ENCODE peak calls at places on chromosomes 4 and X, in seven cellular contexts. Z, J, F, G, O, I and H are unnamed samples.

GRCh38 chrX:2468406-2469195 is 32.2 kb downstream of the DHRSX start:
- DNase-seq in Z (no peak), J (no peak), F (no peak), G (no peak), O (no peak), I (no peak), H (no peak)

GRCh38 chr4:83219344-83219990 is 65.1 kb downstream of the COQ2 start:
- DNase-seq in Z (no peak), J (no peak), F (no peak), G (no peak), O (peak), I (peak), H (no peak)

GRCh38 chr4:164783966-164784365 is 30.0 kb downstream of the SMIM31 start:
- DNase-seq in Z (no peak), J (no peak), F (no peak), G (no peak), O (no peak), I (no peak), H (no peak)

GRCh38 chr4:37623125-37623524 is 63.1 kb downstream of the RELL1 start:
- DNase-seq in Z (no peak), J (no peak), F (no peak), G (no peak), O (no peak), I (no peak), H (no peak)

GRCh38 chrX:101057095-101057714 is 5.3 kb upstream of the TRMT2B start:
- DNase-seq in Z (no peak), J (no peak), F (no peak), G (no peak), O (peak), I (no peak), H (no peak)

GRCh38 chrX:19658030-19658429 is 142.7 kb upstream of the MAP3K15 start:
- DNase-seq in Z (no peak), J (no peak), F (no peak), G (no peak), O (no peak), I (no peak), H (no peak)

GRCh38 chr4:10204401-10205058 is 87.9 kb upstream of the WDR1 start:
- DNase-seq in Z (no peak), J (no peak), F (no peak), G (no peak), O (no peak), I (no peak), H (no peak)

GRCh38 chr4:173879286-173879908 is 349.4 kb upstream of the HAND2 start:
- DNase-seq in Z (no peak), J (no peak), F (no peak), G (no peak), O (no peak), I (no peak), H (no peak)

GRCh38 chrX:116317409-116317808 is 119.0 kb upstream of the SLC6A14 start:
- DNase-seq in Z (no peak), J (no peak), F (no peak), G (peak), O (no peak), I (peak), H (no peak)

GRCh38 chr4:147492761-147493160 is 11.9 kb downstream of the EDNRA start:
- DNase-seq in Z (no peak), J (no peak), F (no peak), G (no peak), O (no peak), I (no peak), H (no peak)

GRCh38 chrX:70234355-70234754 is at the start of gene AWAT1:
- DNase-seq in Z (no peak), J (no peak), F (no peak), G (no peak), O (no peak), I (no peak), H (no peak)

GRCh38 chr4:100489316-100489715 is 28.5 kb downstream of the EMCN start:
- DNase-seq in Z (no peak), J (no peak), F (no peak), G (no peak), O (no peak), I (no peak), H (no peak)

GRCh38 chrX:71911023-71911730 is 532 bp downstream of the NHSL2 start:
- DNase-seq in Z (no peak), J (peak), F (no peak), G (no peak), O (peak), I (no peak), H (no peak)

GRCh38 chr4:156568041-156568440 is 403.6 kb downstream of the PDGFC start:
- DNase-seq in Z (no peak), J (no peak), F (no peak), G (no peak), O (no peak), I (no peak), H (no peak)

GRCh38 chr4:141432000-141432712 is 204.2 kb upstream of the IL15 start:
- DNase-seq in Z (no peak), J (no peak), F (no peak), G (no peak), O (no peak), I (no peak), H (no peak)

GRCh38 chrX:153827903-153828302 is 2.4 kb downstream of the PDZD4 start:
- DNase-seq in Z (no peak), J (no peak), F (no peak), G (no peak), O (no peak), I (no peak), H (no peak)

GRCh38 chr4:186192068-186192751 is 843 bp downstream of the CYP4V2 start:
- DNase-seq in Z (no peak), J (no peak), F (no peak), G (no peak), O (no peak), I (peak), H (no peak)

GRCh38 chrX:154409222-154409871 is at the start of gene DNASE1L1:
- DNase-seq in Z (no peak), J (peak), F (no peak), G (no peak), O (peak), I (peak), H (peak)

GRCh38 chr4:88865051-88865450 is 167.4 kb upstream of the NAP1L5 start:
- DNase-seq in Z (no peak), J (no peak), F (no peak), G (no peak), O (no peak), I (no peak), H (no peak)

GRCh38 chr4:93396274-93396673 is 432.3 kb upstream of the ATOH1 start:
- DNase-seq in Z (peak), J (no peak), F (peak), G (no peak), O (no peak), I (no peak), H (no peak)

GRCh38 chr4:126691797-126692196 is 941.0 kb upstream of the INTU start:
- DNase-seq in Z (no peak), J (no peak), F (no peak), G (no peak), O (no peak), I (no peak), H (no peak)

GRCh38 chr4:124943145-124943889 is 230.8 kb upstream of the ANKRD50 start:
- DNase-seq in Z (peak), J (no peak), F (no peak), G (no peak), O (no peak), I (no peak), H (no peak)

GRCh38 chr4:169024762-169025161 is 14.7 kb upstream of the CBR4 start:
- DNase-seq in Z (peak), J (no peak), F (no peak), G (no peak), O (no peak), I (no peak), H (no peak)

GRCh38 chrX:10636337-10636736 is 16.0 kb upstream of the MID1 start:
- DNase-seq in Z (peak), J (no peak), F (peak), G (peak), O (no peak), I (no peak), H (no peak)
- TF ChIP-seq CTCF in Z (peak), J (no peak), F (peak), G (peak), O (peak), I (peak), H (no peak)

GRCh38 chr4:64266263-64266662 is 143.0 kb downstream of the TECRL start:
- DNase-seq in Z (no peak), J (no peak), F (no peak), G (no peak), O (no peak), I (no peak), H (no peak)

GRCh38 chr4:64272432-64272831 is 136.8 kb downstream of the TECRL start:
- DNase-seq in Z (no peak), J (peak), F (no peak), G (no peak), O (no peak), I (no peak), H (no peak)

DNA sequence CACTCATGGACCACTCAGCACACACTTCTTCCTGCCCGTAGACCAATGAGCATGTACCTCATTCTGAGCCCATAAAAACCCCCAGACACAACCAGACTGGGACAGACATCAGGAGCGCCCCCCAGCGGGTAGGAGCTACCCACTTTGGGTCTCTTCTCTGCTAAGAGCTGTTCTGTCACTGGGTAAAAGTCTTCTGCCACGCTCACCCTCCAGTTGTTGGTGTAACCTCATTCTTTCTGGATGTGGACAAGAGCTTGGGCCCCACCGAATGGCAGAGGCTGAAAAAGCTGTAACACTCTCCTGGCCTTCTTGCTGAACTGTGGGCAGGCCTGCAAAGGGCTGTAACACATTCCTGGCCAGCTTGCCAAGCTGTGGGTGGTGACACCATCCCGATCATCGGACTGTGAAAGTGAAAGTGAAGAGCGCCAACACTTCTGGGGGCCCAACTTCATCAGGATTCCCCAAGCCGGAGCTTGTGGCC is 137.6 kb downstream of the TECRL start:
- DNase-seq in Z (no peak), J (no peak), F (peak), G (no peak), O (no peak), I (no peak), H (no peak)
- TF ChIP-seq CTCF in Z (no peak), J (no peak), F (peak), G (no peak), O (no peak), I (no peak), H (no peak)

GRCh38 chr4:129353490-129353889 is 257.5 kb downstream of the C4orf33 start:
- DNase-seq in Z (no peak), J (no peak), F (no peak), G (no peak), O (no peak), I (no peak), H (no peak)
- TF ChIP-seq CTCF in Z (no peak), J (no peak), F (no peak), G (no peak), O (peak), I (no peak), H (no peak)

GRCh38 chr4:95224402-95224801 is 324.4 kb downstream of the UNC5C start:
- DNase-seq in Z (no peak), J (no peak), F (no peak), G (no peak), O (no peak), I (no peak), H (no peak)
- TF ChIP-seq CTCF in Z (no peak), J (no peak), F (no peak), G (no peak), O (no peak), I (no peak), H (no peak)

GRCh38 chrX:16838202-16839066 is 31.7 kb downstream of the RBBP7 start:
- DNase-seq in Z (no peak), J (no peak), F (peak), G (no peak), O (no peak), I (peak), H (no peak)

GRCh38 chrX:16834811-16835210 is 35.4 kb downstream of the RBBP7 start:
- DNase-seq in Z (no peak), J (no peak), F (no peak), G (no peak), O (no peak), I (no peak), H (no peak)

GRCh38 chrX:16839224-16839851 is 30.8 kb downstream of the RBBP7 start:
- DNase-seq in Z (no peak), J (no peak), F (no peak), G (no peak), O (no peak), I (no peak), H (no peak)

GRCh38 chrX:16839852-16840460 is 30.2 kb downstream of the RBBP7 start:
- DNase-seq in Z (no peak), J (no peak), F (no peak), G (no peak), O (no peak), I (no peak), H (no peak)

DNA sequence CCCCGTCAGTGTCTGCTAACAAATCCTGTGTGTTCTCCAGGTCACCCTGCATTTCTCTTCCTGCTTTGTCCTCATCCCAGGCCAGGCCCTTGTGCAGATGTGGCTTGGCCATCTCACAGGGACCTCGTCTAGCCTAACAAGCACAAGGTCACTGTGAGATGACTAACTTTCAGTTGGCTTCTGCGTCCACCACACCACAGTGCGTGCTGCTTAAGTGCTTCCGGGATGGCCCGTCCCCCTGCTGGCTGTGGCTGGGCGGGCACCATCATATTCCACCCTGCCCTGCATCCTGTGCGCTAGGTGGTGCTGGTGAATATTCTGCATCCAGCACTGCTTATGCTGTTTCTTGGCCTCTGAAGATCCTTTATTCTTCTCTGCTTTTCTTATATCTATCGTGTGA is 33.8 kb downstream of the RBBP7 start:
- DNase-seq in Z (no peak), J (no peak), F (no peak), G (no peak), O (peak), I (peak), H (no peak)
- TF ChIP-seq CTCF in Z (peak), J (no peak), F (peak), G (peak), O (no peak), I (peak), H (no peak)

GRCh38 chr4:57305836-57306235 is 195.7 kb upstream of the IGFBP7 start:
- DNase-seq in Z (no peak), J (no peak), F (no peak), G (no peak), O (no peak), I (no peak), H (no peak)

GRCh38 chr4:57308301-57308700 is 198.1 kb upstream of the IGFBP7 start:
- DNase-seq in Z (no peak), J (no peak), F (no peak), G (no peak), O (no peak), I (no peak), H (no peak)

DNA sequence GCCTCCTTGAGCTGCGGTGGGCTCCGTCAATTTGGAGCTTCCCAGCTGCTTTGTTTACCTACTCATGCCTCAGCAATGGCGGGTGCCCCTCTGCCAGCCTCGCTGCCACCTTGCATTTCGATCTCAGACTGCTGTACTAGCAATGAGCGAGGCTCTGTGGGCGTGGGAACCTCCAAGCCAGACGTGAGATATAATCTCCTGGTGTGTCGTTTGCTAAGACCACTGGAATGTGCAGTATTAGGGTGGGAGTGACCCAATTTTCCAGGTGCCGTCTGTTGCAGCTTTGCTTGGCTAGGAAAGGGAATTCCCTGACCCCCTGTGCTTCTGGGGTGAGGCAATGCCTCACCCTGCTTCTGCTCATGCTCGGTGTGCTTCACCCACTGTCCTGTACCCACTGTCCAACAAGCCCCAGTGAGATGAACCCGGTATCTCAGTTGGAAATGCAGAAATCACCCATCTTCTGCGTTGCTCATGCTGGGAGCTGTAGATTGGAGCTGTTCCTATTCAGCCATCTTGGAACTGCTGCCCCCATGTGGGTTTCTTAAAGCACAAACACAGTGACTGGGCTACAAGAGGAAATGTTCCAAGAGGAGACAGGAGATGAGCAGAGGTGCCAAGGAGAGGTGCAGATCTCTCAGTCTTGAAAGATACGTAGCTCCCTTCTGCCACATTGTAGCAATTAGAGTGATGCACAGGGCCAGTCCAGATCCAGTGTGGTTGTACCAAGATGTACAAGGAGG is 193.0 kb upstream of the IGFBP7 start:
- DNase-seq in Z (no peak), J (no peak), F (no peak), G (no peak), O (no peak), I (no peak), H (no peak)
- TF ChIP-seq CTCF in Z (no peak), J (no peak), F (peak), G (no peak), O (no peak), I (no peak), H (no peak)

DNA sequence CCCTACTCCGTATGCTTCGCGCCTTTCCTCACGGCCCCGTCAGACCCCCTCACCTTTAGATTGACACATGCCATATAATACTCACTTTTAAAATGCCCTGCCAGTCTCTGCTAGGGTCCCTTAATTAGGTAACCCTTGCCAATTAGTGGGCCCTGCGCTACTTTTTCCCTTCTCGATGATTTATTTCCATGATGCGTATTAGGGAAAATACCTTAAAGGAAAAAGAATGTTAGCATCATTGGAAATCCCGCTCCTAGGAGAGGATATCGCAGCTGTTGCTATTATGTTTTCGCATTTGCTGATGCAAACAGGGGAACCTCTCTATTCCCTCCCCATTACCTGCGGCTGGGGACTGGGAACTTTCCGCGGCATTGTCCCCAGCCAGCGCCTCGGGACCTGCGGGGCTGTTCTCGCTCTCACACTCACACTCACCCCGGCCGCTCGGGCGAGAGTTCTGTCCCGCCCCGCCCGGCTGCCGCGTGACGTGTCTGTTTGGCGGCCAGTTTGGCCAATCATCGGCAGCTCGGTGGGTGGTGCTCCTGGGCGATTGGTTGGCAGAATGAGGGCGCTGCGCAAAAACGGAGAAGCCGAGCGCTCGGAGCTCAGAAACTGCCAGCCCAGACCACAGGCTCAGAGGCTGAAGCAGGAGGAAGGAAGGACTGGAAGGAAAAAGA is at the start of gene PCDH10:
- DNase-seq in Z (no peak), J (peak), F (peak), G (peak), O (peak), I (peak), H (no peak)
- TF ChIP-seq CTCF in Z (no peak), J (no peak), F (no peak), G (no peak), O (no peak), I (no peak), H (no peak)